ENCODE peak calls at places on chromosomes 3 and 15, in four cellular contexts. One of them, this sample, is unnamed.
A peak's percentile ranks its signal among the peaks of the same experiment; 100 is the strongest.

GRCh38 chr3:11604139-11604895 is 39.4 kb downstream of the VGLL4 start:
- DNase-seq in pancreas: no peak
- DNase-seq in upper lobe of right lung: no peak
- DNase-seq in B cell: peak; percentile 43
- DNase-seq in this sample: no peak

GRCh38 chr3:136919799-136920580 is 37.8 kb upstream of the IL20RB start:
- DNase-seq in pancreas: no peak
- DNase-seq in B cell: no peak
- DNase-seq in upper lobe of right lung: no peak
- DNase-seq in this sample: no peak

GRCh38 chr15:31127596-31128261 is 26.2 kb upstream of the TRPM1 start:
- DNase-seq in B cell: no peak
- DNase-seq in upper lobe of right lung: no peak
- DNase-seq in pancreas: no peak
- DNase-seq in this sample: no peak

GRCh38 chr3:171788546-171789351 is 21.5 kb downstream of the PLD1 start:
- DNase-seq in B cell: no peak
- DNase-seq in upper lobe of right lung: no peak
- DNase-seq in pancreas: no peak
- DNase-seq in this sample: no peak

GRCh38 chr3:55441499-55441898 is 45.6 kb downstream of the WNT5A start:
- DNase-seq in pancreas: no peak
- DNase-seq in B cell: no peak
- DNase-seq in upper lobe of right lung: no peak
- DNase-seq in this sample: no peak

GRCh38 chr3:35484939-35485605 is 154.3 kb upstream of the ARPP21 start:
- DNase-seq in upper lobe of right lung: no peak
- DNase-seq in B cell: no peak
- DNase-seq in pancreas: no peak
- DNase-seq in this sample: no peak

GRCh38 chr3:43001094-43001553 is 22.0 kb downstream of the GASK1A start:
- DNase-seq in upper lobe of right lung: peak; percentile 74
- DNase-seq in B cell: no peak
- DNase-seq in pancreas: peak; percentile 87
- DNase-seq in this sample: no peak

GRCh38 chr3:32885283-32885935 is 66.0 kb upstream of the CCR4 start:
- DNase-seq in upper lobe of right lung: no peak
- DNase-seq in pancreas: no peak
- DNase-seq in B cell: no peak
- DNase-seq in this sample: no peak

GRCh38 chr15:27492021-27492621 is 521.1 kb downstream of the GABRG3 start:
- DNase-seq in upper lobe of right lung: no peak
- DNase-seq in B cell: no peak
- DNase-seq in pancreas: no peak
- DNase-seq in this sample: no peak

GRCh38 chr3:53883008-53883407 is 1.1 kb upstream of the ACTR8 start:
- DNase-seq in pancreas: no peak
- DNase-seq in upper lobe of right lung: no peak
- DNase-seq in B cell: no peak
- DNase-seq in this sample: no peak

GRCh38 chr3:2110597-2111117 is 12.0 kb downstream of the CNTN4 start:
- DNase-seq in B cell: no peak
- DNase-seq in pancreas: no peak
- DNase-seq in upper lobe of right lung: no peak
- DNase-seq in this sample: no peak

GRCh38 chr15:68819451-68820204 is 1.1 kb downstream of the ANP32A start:
- DNase-seq in pancreas: peak; percentile 48
- DNase-seq in upper lobe of right lung: peak; percentile 72
- DNase-seq in B cell: peak; percentile 54
- DNase-seq in this sample: peak; percentile 35

GRCh38 chr15:88974392-88974791 is 61.2 kb upstream of the MFGE8 start:
- DNase-seq in upper lobe of right lung: no peak
- DNase-seq in B cell: no peak
- DNase-seq in pancreas: no peak
- DNase-seq in this sample: no peak

GRCh38 chr15:56339594-56339993 is 25.6 kb upstream of the TEX9 start:
- DNase-seq in upper lobe of right lung: no peak
- DNase-seq in pancreas: no peak
- DNase-seq in B cell: no peak
- DNase-seq in this sample: no peak

GRCh38 chr3:128278761-128279593 is 125.7 kb downstream of the EEFSEC start:
- DNase-seq in upper lobe of right lung: peak; percentile 68
- DNase-seq in B cell: no peak
- DNase-seq in pancreas: peak; percentile 39
- DNase-seq in this sample: no peak

GRCh38 chr15:40958723-40959122 is 5.5 kb downstream of the CHAC1 start:
- DNase-seq in B cell: no peak
- DNase-seq in upper lobe of right lung: no peak
- DNase-seq in pancreas: no peak
- DNase-seq in this sample: no peak

GRCh38 chr3:89025185-89025584 is 82.2 kb upstream of the EPHA3 start:
- DNase-seq in upper lobe of right lung: no peak
- DNase-seq in B cell: no peak
- DNase-seq in pancreas: no peak
- DNase-seq in this sample: no peak

GRCh38 chr3:197031315-197032285 is 2.0 kb upstream of the MELTF start:
- DNase-seq in B cell: no peak
- DNase-seq in pancreas: no peak
- DNase-seq in upper lobe of right lung: no peak
- DNase-seq in this sample: no peak

GRCh38 chr15:49769225-49769624 is 148.4 kb downstream of the DTWD1 start:
- DNase-seq in pancreas: no peak
- DNase-seq in upper lobe of right lung: no peak
- DNase-seq in B cell: no peak
- DNase-seq in this sample: no peak

GRCh38 chr3:116306720-116307119 is 138.6 kb downstream of the LSAMP start:
- DNase-seq in pancreas: no peak
- DNase-seq in upper lobe of right lung: no peak
- DNase-seq in B cell: no peak
- DNase-seq in this sample: no peak

GRCh38 chr3:71722693-71723092 is 2.5 kb downstream of the EIF4E3 start:
- DNase-seq in pancreas: no peak
- DNase-seq in upper lobe of right lung: no peak
- DNase-seq in B cell: no peak
- DNase-seq in this sample: no peak

GRCh38 chr15:85607842-85608241 is 186.9 kb downstream of the KLHL25 start:
- DNase-seq in B cell: no peak
- DNase-seq in pancreas: no peak
- DNase-seq in upper lobe of right lung: no peak
- DNase-seq in this sample: no peak

GRCh38 chr3:176919836-176920760 is 277.2 kb downstream of the TBL1XR1 start:
- DNase-seq in upper lobe of right lung: no peak
- DNase-seq in B cell: no peak
- DNase-seq in pancreas: peak; percentile 15
- DNase-seq in this sample: no peak

GRCh38 chr3:149613988-149614387 is 43.8 kb downstream of the WWTR1 start:
- DNase-seq in B cell: no peak
- DNase-seq in upper lobe of right lung: no peak
- DNase-seq in pancreas: no peak
- DNase-seq in this sample: no peak

GRCh38 chr15:82680200-82681102 is 29.2 kb downstream of the AP3B2 start:
- DNase-seq in pancreas: peak; percentile 90
- DNase-seq in B cell: peak; percentile 90
- DNase-seq in upper lobe of right lung: peak; percentile 91
- DNase-seq in this sample: peak; percentile 35

GRCh38 chr15:20368974-20369373 is 172.6 kb downstream of the GOLGA6L6 start:
- DNase-seq in B cell: no peak
- DNase-seq in upper lobe of right lung: no peak
- DNase-seq in pancreas: no peak
- DNase-seq in this sample: no peak

GRCh38 chr3:52606373-52607085 is 70.1 kb downstream of the UQCC5 start:
- DNase-seq in pancreas: peak; percentile 63
- DNase-seq in upper lobe of right lung: no peak
- DNase-seq in B cell: no peak
- DNase-seq in this sample: no peak

GRCh38 chr3:151987893-151988292 is 114.5 kb downstream of the SUCNR1 start:
- DNase-seq in upper lobe of right lung: no peak
- DNase-seq in pancreas: no peak
- DNase-seq in B cell: peak; percentile 6
- DNase-seq in this sample: no peak

GRCh38 chr3:111284485-111285187 is 213.0 kb downstream of the NECTIN3 start:
- DNase-seq in pancreas: no peak
- DNase-seq in B cell: no peak
- DNase-seq in upper lobe of right lung: no peak
- DNase-seq in this sample: no peak

GRCh38 chr3:180278583-180279188 is 241.9 kb upstream of the PEX5L start:
- DNase-seq in upper lobe of right lung: no peak
- DNase-seq in B cell: peak; percentile 31
- DNase-seq in pancreas: no peak
- DNase-seq in this sample: no peak

GRCh38 chr3:50388021-50388719 is 28.8 kb upstream of the TMEM115 start:
- DNase-seq in upper lobe of right lung: no peak
- DNase-seq in pancreas: peak; percentile 60
- DNase-seq in B cell: no peak
- DNase-seq in this sample: no peak

GRCh38 chr15:52523192-52523591 is 5.5 kb downstream of the MYO5A start:
- DNase-seq in pancreas: no peak
- DNase-seq in upper lobe of right lung: no peak
- DNase-seq in B cell: no peak
- DNase-seq in this sample: no peak

GRCh38 chr3:70179111-70179510 is 133.3 kb downstream of the MDFIC2 start:
- DNase-seq in upper lobe of right lung: no peak
- DNase-seq in B cell: peak; percentile 20
- DNase-seq in pancreas: no peak
- DNase-seq in this sample: no peak

GRCh38 chr3:55333923-55334322 is 153.2 kb downstream of the WNT5A start:
- DNase-seq in pancreas: no peak
- DNase-seq in upper lobe of right lung: no peak
- DNase-seq in B cell: no peak
- DNase-seq in this sample: no peak

GRCh38 chr3:107110596-107111305 is 266.5 kb upstream of the CCDC54 start:
- DNase-seq in upper lobe of right lung: no peak
- DNase-seq in pancreas: no peak
- DNase-seq in B cell: no peak
- DNase-seq in this sample: no peak

GRCh38 chr3:159775372-159775961 is 213.2 kb upstream of the IL12A start:
- DNase-seq in pancreas: no peak
- DNase-seq in B cell: no peak
- DNase-seq in upper lobe of right lung: no peak
- DNase-seq in this sample: no peak

GRCh38 chr15:98003976-98004375 is 43.5 kb downstream of the ARRDC4 start:
- DNase-seq in upper lobe of right lung: no peak
- DNase-seq in B cell: no peak
- DNase-seq in pancreas: no peak
- DNase-seq in this sample: no peak

GRCh38 chr3:128568602-128569490 is 75.8 kb upstream of the GATA2 start:
- DNase-seq in B cell: no peak
- DNase-seq in upper lobe of right lung: no peak
- DNase-seq in pancreas: no peak
- DNase-seq in this sample: no peak

DNA sequence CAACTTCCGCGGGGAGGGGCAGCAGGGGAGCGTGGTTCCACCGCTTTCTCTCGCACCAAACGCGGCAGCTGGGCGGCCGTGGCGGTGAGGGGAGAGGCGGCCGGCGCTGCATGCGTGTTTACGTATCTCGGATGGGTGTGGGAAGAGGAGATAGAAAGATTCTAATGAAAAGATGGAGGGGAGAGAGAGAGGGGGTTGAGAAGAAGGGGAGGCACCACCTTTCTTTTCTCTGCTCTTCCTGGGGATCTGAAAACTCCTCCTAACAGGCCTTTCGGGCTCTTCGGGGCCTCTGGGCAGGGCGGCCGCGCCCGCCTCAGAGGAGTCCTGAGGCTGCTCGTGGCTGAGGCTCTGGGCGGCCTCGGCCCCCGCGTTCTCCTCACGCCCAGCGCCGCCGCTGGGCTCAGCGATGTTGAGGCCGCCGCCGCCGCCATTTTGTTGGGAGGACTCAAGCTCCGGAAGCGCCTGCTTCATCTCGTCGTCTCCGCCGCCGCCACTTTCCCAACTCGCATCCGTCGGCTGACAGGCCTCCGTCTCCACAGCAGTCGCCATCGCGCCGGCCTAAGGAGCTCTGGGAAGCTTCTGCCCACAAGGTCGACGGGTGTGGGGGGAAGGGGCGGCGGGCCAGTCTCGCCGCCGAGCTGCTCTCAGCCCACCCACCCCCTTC is 475 bp downstream of the TASOR start:
- DNase-seq in B cell: peak; percentile 86
- DNase-seq in upper lobe of right lung: peak; percentile 89
- DNase-seq in pancreas: peak; percentile 69
- DNase-seq in this sample: peak; percentile 75
- TF ChIP-seq CTCF in B cell: no peak
- TF ChIP-seq CTCF in upper lobe of right lung: peak; percentile 6
- TF ChIP-seq CTCF in pancreas: no peak
- TF ChIP-seq CTCF in this sample: no peak

GRCh38 chr3:190566043-190566933 is 52.4 kb downstream of the IL1RAP start:
- DNase-seq in upper lobe of right lung: peak; percentile 86
- DNase-seq in pancreas: peak; percentile 81
- DNase-seq in B cell: no peak
- DNase-seq in this sample: no peak
- TF ChIP-seq CTCF in upper lobe of right lung: no peak
- TF ChIP-seq CTCF in pancreas: no peak
- TF ChIP-seq CTCF in B cell: no peak
- TF ChIP-seq CTCF in this sample: no peak

GRCh38 chr15:61743352-61743909 is 316.8 kb downstream of the VPS13C start:
- DNase-seq in B cell: no peak
- DNase-seq in pancreas: no peak
- DNase-seq in upper lobe of right lung: no peak
- DNase-seq in this sample: no peak
- TF ChIP-seq CTCF in B cell: no peak
- TF ChIP-seq CTCF in pancreas: no peak
- TF ChIP-seq CTCF in upper lobe of right lung: no peak
- TF ChIP-seq CTCF in this sample: no peak

GRCh38 chr3:126971891-126972351 is 11.0 kb upstream of the PLXNA1 start:
- DNase-seq in upper lobe of right lung: peak; percentile 86
- DNase-seq in pancreas: no peak
- DNase-seq in B cell: peak; percentile 54
- DNase-seq in this sample: no peak

GRCh38 chr3:126970921-126971320 is 12.0 kb upstream of the PLXNA1 start:
- DNase-seq in upper lobe of right lung: no peak
- DNase-seq in B cell: no peak
- DNase-seq in pancreas: no peak
- DNase-seq in this sample: no peak

GRCh38 chr3:126974756-126975155 is 8.2 kb upstream of the PLXNA1 start:
- DNase-seq in pancreas: no peak
- DNase-seq in B cell: no peak
- DNase-seq in upper lobe of right lung: no peak
- DNase-seq in this sample: no peak

GRCh38 chr3:126973814-126974213 is 9.1 kb upstream of the PLXNA1 start:
- DNase-seq in pancreas: no peak
- DNase-seq in upper lobe of right lung: no peak
- DNase-seq in B cell: no peak
- DNase-seq in this sample: no peak

DNA sequence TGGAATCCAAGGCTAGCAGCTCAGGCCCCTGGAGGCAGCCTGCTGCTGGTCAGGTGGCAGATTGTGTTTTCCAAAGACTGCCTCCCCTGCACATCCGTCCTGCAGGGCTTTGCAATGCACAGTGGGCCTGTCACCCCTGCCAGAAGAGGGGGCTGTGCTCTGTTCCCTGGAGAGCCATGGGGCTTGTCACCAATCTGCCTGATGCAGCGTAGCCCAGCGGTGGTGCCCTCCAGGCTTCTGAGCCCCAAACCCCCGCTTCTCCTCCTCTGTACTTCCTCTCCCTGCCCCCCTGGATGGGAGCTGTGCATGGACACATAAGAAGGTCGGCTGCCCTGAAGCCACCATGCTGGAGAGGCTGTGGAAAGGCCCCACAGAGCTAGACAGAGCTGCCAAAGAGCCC is 10.0 kb upstream of the PLXNA1 start:
- DNase-seq in upper lobe of right lung: no peak
- DNase-seq in pancreas: no peak
- DNase-seq in B cell: no peak
- DNase-seq in this sample: no peak
- TF ChIP-seq CTCF in upper lobe of right lung: no peak
- TF ChIP-seq CTCF in pancreas: no peak
- TF ChIP-seq CTCF in B cell: no peak
- TF ChIP-seq CTCF in this sample: no peak

This sample was measured in natural killer cell.